ENCODE peak calls at places on chromosomes 16 and 17, in four cellular contexts. Q, N, D and F are unnamed samples.

GRCh38 chr16:66020642-66021041 is 345.8 kb upstream of the CDH5 start:
- DNase-seq in Q (no peak), N (no peak), D (no peak), F (no peak)

GRCh38 chr17:2955931-2956582 is 107.3 kb downstream of the OR1D5 start:
- DNase-seq in Q (no peak), N (no peak), D (no peak), F (peak)

GRCh38 chr17:1746975-1747543 is 4.4 kb downstream of the SERPINF2 start:
- DNase-seq in Q (no peak), N (peak), D (peak), F (no peak)

GRCh38 chr16:89860747-89861304 is 12.6 kb upstream of the TCF25 start:
- DNase-seq in Q (peak), N (peak), D (peak), F (peak)

GRCh38 chr16:66950971-66951790 is 9.9 kb upstream of the CES3 start:
- DNase-seq in Q (no peak), N (no peak), D (no peak), F (no peak)

GRCh38 chr17:47316316-47316715 is 7.4 kb upstream of the EFCAB13 start:
- DNase-seq in Q (no peak), N (no peak), D (no peak), F (no peak)

GRCh38 chr17:49779730-49780220 is 8.7 kb upstream of the KAT7 start:
- DNase-seq in Q (no peak), N (peak), D (no peak), F (no peak)

GRCh38 chr16:67260426-67261063 is 11.8 kb downstream of the SLC9A5 start:
- DNase-seq in Q (no peak), N (peak), D (peak), F (no peak)

GRCh38 chr16:55411231-55411630 is 67.8 kb upstream of the MMP2 start:
- DNase-seq in Q (no peak), N (no peak), D (peak), F (no peak)

GRCh38 chr17:34712481-34713195 is 133.3 kb downstream of the TMEM132E start:
- DNase-seq in Q (no peak), N (no peak), D (peak), F (no peak)

GRCh38 chr16:56549744-56550385 is 15.0 kb upstream of the MT4 start:
- DNase-seq in Q (no peak), N (no peak), D (no peak), F (no peak)

GRCh38 chr17:63181856-63182255 is 215.8 kb downstream of the TANC2 start:
- DNase-seq in Q (no peak), N (no peak), D (no peak), F (no peak)

GRCh38 chr17:50426814-50427787 is 1.1 kb downstream of the ACSF2 start:
- DNase-seq in Q (no peak), N (peak), D (peak), F (peak)

GRCh38 chr16:11586375-11586855 is 304 bp downstream of the LITAF start:
- DNase-seq in Q (no peak), N (peak), D (no peak), F (no peak)

GRCh38 chr16:71289732-71290062 is 495 bp upstream of the CMTR2 start:
- DNase-seq in Q (no peak), N (no peak), D (no peak), F (no peak)

GRCh38 chr17:49390548-49391324 is 23.9 kb downstream of the PHB1 start:
- DNase-seq in Q (no peak), N (no peak), D (no peak), F (no peak)

GRCh38 chr17:50663812-50664374 is 29.2 kb downstream of the ABCC3 start:
- DNase-seq in Q (no peak), N (no peak), D (no peak), F (no peak)

GRCh38 chr17:82882715-82883446 is 43.1 kb upstream of the ZNF750 start:
- DNase-seq in Q (no peak), N (no peak), D (no peak), F (peak)

GRCh38 chr17:83175551-83176271 is 96.3 kb downstream of the METRNL start:
- DNase-seq in Q (no peak), N (no peak), D (peak), F (peak)

GRCh38 chr16:25734473-25735100 is 42.8 kb downstream of the HS3ST4 start:
- DNase-seq in Q (no peak), N (no peak), D (no peak), F (no peak)

GRCh38 chr17:36946726-36947091 is 2.0 kb upstream of the AATF start:
- DNase-seq in Q (no peak), N (peak), D (peak), F (no peak)

GRCh38 chr16:47664653-47665325 is 203.7 kb downstream of the PHKB start:
- DNase-seq in Q (no peak), N (no peak), D (no peak), F (no peak)

GRCh38 chr17:27649929-27650328 is 18.9 kb downstream of the LGALS9 start:
- DNase-seq in Q (no peak), N (no peak), D (no peak), F (no peak)

GRCh38 chr17:58136669-58137279 is 11.4 kb upstream of the OR4D1 start:
- DNase-seq in Q (no peak), N (peak), D (peak), F (no peak)

GRCh38 chr16:72987480-72987901 is 60.4 kb downstream of the ZFHX3 start:
- DNase-seq in Q (no peak), N (no peak), D (peak), F (no peak)

GRCh38 chr16:21101631-21102420 is 48.8 kb downstream of the DNAH3 start:
- DNase-seq in Q (no peak), N (peak), D (peak), F (no peak)

GRCh38 chr17:49687878-49688491 is 10.1 kb upstream of the SPOP start:
- DNase-seq in Q (no peak), N (no peak), D (peak), F (no peak)

GRCh38 chr17:70242781-70243437 is 73.6 kb downstream of the KCNJ2 start:
- DNase-seq in Q (no peak), N (no peak), D (no peak), F (no peak)

GRCh38 chr17:76805319-76805718 is 62.9 kb upstream of the MGAT5B start:
- DNase-seq in Q (no peak), N (no peak), D (no peak), F (no peak)

DNA sequence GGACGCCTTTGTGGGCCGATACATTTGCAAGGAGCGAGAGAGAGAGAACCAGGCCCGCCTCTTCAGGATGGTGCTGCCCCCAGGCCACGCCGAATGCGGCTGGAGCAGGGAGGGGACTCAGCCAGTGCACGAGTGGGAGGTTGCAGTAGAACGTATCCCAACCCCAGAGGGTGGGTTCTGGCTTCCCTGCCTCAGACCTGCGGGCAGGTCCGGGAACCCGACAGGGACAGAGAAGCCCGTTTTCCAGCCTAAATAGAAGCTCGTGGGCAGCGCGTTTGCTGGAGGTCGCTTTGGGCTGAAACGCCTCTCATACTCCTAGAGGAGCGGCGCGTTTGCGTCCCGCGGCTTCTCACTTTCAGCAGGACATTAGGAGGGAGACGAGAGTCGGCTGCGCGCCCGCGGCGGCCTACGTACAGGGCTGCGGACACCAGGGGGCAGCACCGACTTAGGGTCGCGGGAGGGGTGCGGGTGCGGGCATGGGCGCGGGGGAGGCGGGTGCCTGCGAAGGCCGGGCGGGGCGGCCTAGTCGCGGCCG is 11.0 kb downstream of the TBX2 start:
- DNase-seq in Q (peak), N (peak), D (peak), F (peak)
- TF ChIP-seq CTCF in Q (peak), N (peak), D (peak), F (peak)

GRCh38 chr16:50265260-50265659 is 1.1 kb upstream of the ADCY7 start:
- DNase-seq in Q (no peak), N (no peak), D (peak), F (no peak)
- TF ChIP-seq CTCF in Q (peak), N (peak), D (peak), F (no peak)

DNA sequence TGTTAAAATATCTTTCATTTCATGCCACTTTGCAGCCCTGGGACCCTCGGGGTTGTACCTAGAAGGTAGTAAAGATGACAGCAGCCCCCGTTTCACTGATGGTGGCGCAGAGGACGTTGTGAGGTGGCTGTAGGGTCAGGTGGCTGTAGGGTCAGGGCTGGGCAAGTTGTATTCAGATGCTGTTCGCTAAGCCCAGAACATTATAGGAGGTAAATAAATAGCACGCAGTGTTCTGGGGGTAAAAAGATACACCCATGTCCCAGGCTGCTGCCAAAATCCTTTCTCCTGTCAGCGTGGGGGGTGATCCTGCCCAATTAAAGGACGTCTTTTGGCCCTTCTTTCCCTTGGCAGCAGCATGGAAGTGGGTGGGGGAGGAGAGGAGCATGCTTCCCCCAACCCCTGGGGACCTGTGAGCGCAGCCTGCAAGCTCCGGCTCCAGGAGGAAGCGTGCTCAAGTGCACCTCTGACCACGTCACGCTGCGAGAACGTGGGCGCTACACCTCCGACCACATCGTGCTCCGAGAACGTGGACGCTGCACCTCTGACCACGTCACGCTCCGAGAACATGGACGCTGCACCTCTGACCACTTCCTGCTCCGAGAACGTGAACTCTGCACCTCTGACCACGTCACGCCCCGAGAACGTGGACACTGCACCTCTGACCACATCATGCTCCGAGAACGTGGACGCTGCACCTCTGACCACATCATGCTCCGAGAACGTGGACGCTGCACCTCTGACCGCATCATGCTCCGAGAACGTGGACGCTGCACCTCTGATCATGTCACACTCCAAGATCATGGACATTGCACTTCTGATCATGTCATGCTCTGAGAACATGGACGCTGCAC is 182.1 kb downstream of the RPTOR start:
- DNase-seq in Q (no peak), N (no peak), D (no peak), F (no peak)
- TF ChIP-seq CTCF in Q (no peak), N (no peak), D (no peak), F (no peak)

GRCh38 chr16:58733671-58734458 is at the start of gene GOT2:
- DNase-seq in Q (peak), N (peak), D (peak), F (peak)
- TF ChIP-seq CTCF in Q (peak), N (peak), D (peak), F (peak)

GRCh38 chr17:74244128-74244527 is 29.9 kb upstream of the DNAI2 start:
- DNase-seq in Q (no peak), N (no peak), D (no peak), F (no peak)

GRCh38 chr17:74245145-74245817 is 28.8 kb upstream of the DNAI2 start:
- DNase-seq in Q (peak), N (peak), D (peak), F (no peak)

GRCh38 chr17:74243013-74243755 is 29.8 kb downstream of the TTYH2 start:
- DNase-seq in Q (no peak), N (no peak), D (no peak), F (no peak)

GRCh38 chr17:74245818-74246204 is 28.2 kb upstream of the DNAI2 start:
- DNase-seq in Q (no peak), N (no peak), D (no peak), F (no peak)

GRCh38 chr17:74244543-74244942 is 29.5 kb upstream of the DNAI2 start:
- DNase-seq in Q (no peak), N (no peak), D (no peak), F (no peak)
- TF ChIP-seq CTCF in Q (no peak), N (no peak), D (no peak), F (no peak)

DNA sequence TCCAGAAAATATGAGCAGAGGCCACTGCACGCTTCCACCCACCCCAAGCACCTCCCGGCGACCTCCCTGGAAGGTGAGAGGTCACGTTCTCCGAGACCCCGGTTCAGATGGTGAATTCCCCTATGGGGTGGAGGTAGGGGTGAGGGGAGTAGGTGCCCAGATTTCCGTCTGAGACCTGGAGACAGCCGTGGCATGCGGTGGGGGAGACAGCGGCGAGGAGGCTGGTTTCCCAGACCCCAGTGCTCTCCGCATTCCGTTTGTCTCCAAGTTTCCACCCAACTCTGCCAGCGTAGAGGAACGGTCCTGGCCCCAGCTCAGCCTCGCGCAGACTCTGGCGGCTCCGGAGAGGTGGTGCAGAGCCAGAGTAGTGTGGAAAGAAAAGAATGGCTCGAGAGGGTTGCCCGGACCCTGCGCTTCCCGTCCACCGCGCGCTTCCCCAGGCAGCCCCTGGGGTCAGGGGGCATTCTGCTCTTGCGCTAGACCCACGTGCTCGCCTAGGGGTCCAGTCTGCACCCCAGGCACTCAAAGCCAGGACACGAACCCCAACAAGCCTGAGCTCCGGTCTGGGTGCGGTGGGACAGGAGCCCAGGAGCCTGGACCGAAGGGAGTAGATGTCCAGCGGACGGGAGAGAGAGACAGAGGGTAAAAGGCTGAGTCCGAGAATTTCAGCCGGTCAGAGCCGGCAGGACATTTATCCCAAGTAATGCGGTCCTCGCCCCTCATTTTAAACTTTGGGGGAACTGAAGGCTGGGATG is 3.9 kb downstream of the PMP22 start:
- DNase-seq in Q (peak), N (peak), D (peak), F (no peak)
- TF ChIP-seq CTCF in Q (peak), N (no peak), D (no peak), F (no peak)

GRCh38 chr16:30658731-30659506 is 688 bp downstream of the FBRS start:
- DNase-seq in Q (no peak), N (peak), D (peak), F (peak)
- TF ChIP-seq CTCF in Q (no peak), N (peak), D (peak), F (peak)

DNA sequence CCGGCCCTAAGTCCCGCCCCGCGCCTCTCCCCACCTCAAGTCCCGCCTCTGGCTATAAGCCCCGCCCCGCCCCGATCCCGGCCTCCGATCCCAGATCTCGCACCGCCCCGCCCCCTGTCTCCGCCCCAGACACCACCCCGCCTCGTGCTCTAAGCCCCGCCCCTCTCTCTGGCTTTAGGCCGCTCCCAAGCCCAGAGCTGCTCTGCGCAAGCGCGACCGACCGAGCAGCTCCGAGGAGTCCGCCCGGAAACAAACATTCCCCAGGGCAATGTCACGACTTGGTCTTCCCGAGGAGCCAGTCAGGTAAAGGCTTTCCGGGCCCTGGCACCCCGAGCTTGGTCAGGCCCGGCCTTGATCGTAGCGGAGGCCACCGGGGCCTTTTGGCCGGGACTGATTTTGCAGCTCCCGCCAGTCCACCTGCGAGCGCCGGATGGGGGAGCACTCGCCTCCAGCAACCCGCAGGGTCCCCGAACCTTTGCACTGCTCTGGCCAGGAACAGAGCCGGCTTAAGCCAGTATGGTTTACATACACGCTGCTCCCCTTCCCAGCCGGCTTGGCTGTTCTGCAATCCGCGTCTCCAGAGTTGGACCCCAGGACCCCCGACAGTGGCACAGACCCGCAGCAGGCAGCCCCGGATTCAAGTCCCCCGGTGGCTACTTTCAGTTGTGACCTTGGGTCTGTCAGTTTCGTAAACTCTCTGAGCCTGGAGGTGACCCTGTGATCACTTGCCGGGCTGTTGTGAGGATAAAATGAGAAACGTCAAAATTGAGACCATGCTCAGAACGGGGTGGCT is at the start of gene NUDT7:
- DNase-seq in Q (peak), N (peak), D (peak), F (peak)
- TF ChIP-seq CTCF in Q (no peak), N (peak), D (peak), F (no peak)